ENCODE peak calls at places on chromosomes 4 and X, in eight cellular contexts. D is breast epithelium, Y is upper lobe of left lung, A is body of pancreas, C is sigmoid colon, I is HepG2, H is IMR-90, R is HCT116. N is an unnamed sample. For H3K4me1, the result is how much of the 10 kb centered on the place peaks cover.

GRCh38 chr4:76197971-76198410 is 15.6 kb downstream of the SCARB2 start:
- DNase-seq in D (no peak), Y (peak), A (peak), C (peak), I (no peak), H (peak), R (no peak), N (no peak)

GRCh38 chr4:71570492-71570891 is 213.4 kb downstream of the GC start:
- DNase-seq in D (no peak), Y (no peak), A (no peak), C (no peak), I (no peak), H (peak), R (no peak), N (no peak)

GRCh38 chrX:41457618-41458192 is 10.6 kb downstream of the NYX start:
- DNase-seq in D (no peak), Y (no peak), A (no peak), C (peak), I (no peak), H (no peak), R (no peak), N (no peak)

GRCh38 chrX:10507181-10507580 is 113.2 kb downstream of the MID1 start:
- DNase-seq in D (no peak), Y (no peak), A (no peak), C (no peak), I (no peak), H (peak), R (no peak), N (no peak)

GRCh38 chrX:40202456-40202855 is 104.7 kb upstream of the BCOR start:
- DNase-seq in D (no peak), Y (no peak), A (no peak), C (no peak), I (no peak), H (no peak), R (no peak), N (no peak)

GRCh38 chrX:119757979-119758681 is at the start of gene SOWAHD:
- DNase-seq in D (no peak), Y (peak), A (peak), C (peak), I (peak), H (no peak), R (no peak), N (no peak)

GRCh38 chr4:180538384-180539052 is 1704.7 kb upstream of the TENM3 start:
- DNase-seq in D (no peak), Y (no peak), A (no peak), C (no peak), I (no peak), H (no peak), R (no peak), N (no peak)

GRCh38 chrX:3699841-3700381 is 13.5 kb downstream of the PRKX start:
- DNase-seq in D (no peak), Y (no peak), A (no peak), C (peak), I (no peak), H (no peak), R (no peak), N (no peak)

GRCh38 chr4:75030649-75031235 is 97.8 kb downstream of the PARM1 start:
- DNase-seq in D (no peak), Y (no peak), A (peak), C (no peak), I (no peak), H (no peak), R (no peak), N (no peak)

GRCh38 chrX:102085706-102086105 is 39.8 kb upstream of the TCEAL2 start:
- DNase-seq in D (no peak), Y (no peak), A (no peak), C (no peak), I (no peak), H (no peak), R (no peak), N (no peak)

GRCh38 chr4:27515140-27515539 is 654.5 kb downstream of the STIM2 start:
- DNase-seq in D (no peak), Y (no peak), A (no peak), C (no peak), I (no peak), H (no peak), R (no peak), N (no peak)

GRCh38 chr4:158775091-158775651 is 6.3 kb downstream of the FNIP2 start:
- DNase-seq in D (no peak), Y (no peak), A (no peak), C (no peak), I (no peak), H (peak), R (no peak), N (no peak)
- H3K4me1 ChIP-seq in D (under half), Y (under half), A (half or more), C (half or more), I (half or more), H (under half), R (under half), N (half or more)

GRCh38 chr4:139177888-139178609 is 1.0 kb upstream of the ELF2 start:
- DNase-seq in D (peak), Y (peak), A (peak), C (peak), I (peak), H (peak), R (peak), N (peak)
- TF ChIP-seq POLR2A in D (peak), Y (peak), A (peak), C (peak), I (peak), H (peak), R (peak), N (no peak)

DNA sequence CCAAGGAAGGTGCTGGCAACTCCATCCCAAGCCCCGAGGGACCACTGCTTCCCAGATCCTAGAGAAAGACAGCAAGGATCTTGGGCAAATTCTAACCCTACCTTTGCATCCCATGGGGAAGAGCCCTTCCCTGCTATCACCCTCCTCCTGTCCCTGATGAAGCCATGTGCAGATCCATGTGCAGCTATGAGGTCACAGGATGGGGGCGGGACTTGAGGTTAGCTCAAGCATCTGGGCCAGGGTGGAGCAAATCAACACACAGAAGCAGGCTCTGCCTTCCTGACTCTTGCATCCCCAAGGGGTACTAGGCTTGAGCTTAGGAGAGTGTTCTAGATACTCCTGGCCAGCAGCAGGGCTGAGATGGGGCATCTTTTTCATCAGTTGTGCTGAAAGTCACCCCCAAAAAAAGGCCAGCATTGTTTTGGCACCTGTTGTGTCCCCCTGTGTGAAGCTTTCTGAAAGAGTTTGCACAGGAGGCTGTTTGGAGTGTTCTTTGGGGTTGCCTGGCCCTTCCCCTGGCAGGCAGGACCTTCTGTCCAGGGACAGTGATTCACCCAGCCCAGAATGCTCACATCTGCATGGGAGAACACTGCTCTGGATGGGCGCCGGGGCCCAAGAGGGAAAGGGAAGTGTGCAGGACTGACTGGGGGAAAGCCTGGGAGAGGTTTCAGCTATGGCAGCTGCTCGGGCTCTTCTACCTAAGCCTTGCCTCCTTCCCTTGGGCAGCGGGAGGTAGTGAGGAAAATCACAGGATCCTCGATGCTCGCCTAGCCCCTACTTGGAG is 50.8 kb downstream of the PRPS1 start:
- DNase-seq in D (no peak), Y (no peak), A (peak), C (peak), I (no peak), H (peak), R (no peak), N (no peak)
- H3K4me1 ChIP-seq in D (under half), Y (under half), A (half or more), C (under half), I (under half), H (under half), R (under half), N (half or more)

GRCh38 chrX:130173190-130173895 is 1.6 kb downstream of the RAB33A start:
- DNase-seq in D (no peak), Y (no peak), A (no peak), C (peak), I (no peak), H (peak), R (no peak), N (no peak)
- TF ChIP-seq POLR2A in D (no peak), Y (no peak), A (peak), C (no peak), I (no peak), H (peak), R (no peak), N (no peak)

DNA sequence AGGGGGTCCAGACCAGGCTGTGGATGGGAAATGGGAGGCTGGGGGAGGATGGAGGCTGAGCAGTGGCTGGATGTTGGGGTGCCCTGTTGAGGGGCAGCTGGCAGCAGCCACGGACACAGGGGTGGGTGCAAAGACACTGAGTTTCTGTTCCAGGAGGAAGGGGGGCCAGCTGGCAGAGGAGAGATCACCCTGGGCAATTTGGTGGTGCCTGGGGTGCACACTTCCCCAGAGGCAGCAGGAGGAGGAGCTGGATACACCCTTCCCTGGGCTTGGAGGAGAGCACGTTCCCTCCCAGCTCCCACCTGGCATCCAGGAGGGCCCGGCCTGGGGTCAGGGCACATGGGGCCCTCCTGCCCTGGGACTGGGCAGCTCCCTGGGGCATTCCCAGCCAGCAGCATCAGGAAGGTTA is 42.8 kb downstream of the CPLX1 start:
- DNase-seq in D (no peak), Y (no peak), A (no peak), C (peak), I (no peak), H (no peak), R (no peak), N (no peak)
- H3K4me1 ChIP-seq in D (under half), Y (under half), A (under half), C (half or more), I (half or more), H (under half), R (under half), N (half or more)